ENCODE peak calls at places on chromosomes 13 and 19, in ten cellular contexts. A is choroid plexus epithelial cell, U is IMR-90, M is fibroblast of mammary gland, O is GM12865, C is ovary, L is dorsolateral prefrontal cortex, Y is epithelial cell of esophagus, Z is heart left ventricle, Q is tibial nerve. X is an unnamed sample.

GRCh38 chr19:14138576-14139265 is 2.3 kb upstream of the ASF1B start:
- DNase-seq in M (peak; percentile 40), Z (no peak), Q (no peak), U (peak; percentile 78), C (no peak), Y (no peak), A (peak; percentile 53), O (no peak), L (no peak), X (no peak)

GRCh38 chr13:21079761-21080730 is 18.7 kb upstream of the LATS2 start:
- DNase-seq in U (peak; percentile 93), Y (peak; percentile 89), Q (no peak), L (no peak), A (peak; percentile 89), O (no peak), C (no peak), Z (no peak), M (peak; percentile 88), X (no peak)

GRCh38 chr13:29935309-29935981 is 85.0 kb upstream of the UBL3 start:
- DNase-seq in M (no peak), Q (no peak), O (peak; percentile 94), U (no peak), Y (no peak), Z (no peak), C (no peak), L (no peak), A (no peak), X (no peak)

GRCh38 chr19:50679177-50680125 is 30.2 kb downstream of the C19orf81 start:
- DNase-seq in Q (peak; percentile 46), O (peak; percentile 90), Y (peak; percentile 21), L (peak; percentile 92), U (peak; percentile 66), A (peak; percentile 64), C (peak; percentile 52), M (peak; percentile 73), Z (peak; percentile 78), X (peak; percentile 31)

GRCh38 chr13:30892966-30893365 is 13.1 kb upstream of the MEDAG start:
- DNase-seq in Z (peak; percentile 57), C (peak; percentile 47), A (peak; percentile 85), Y (peak; percentile 23), U (peak; percentile 48), L (no peak), O (peak; percentile 18), Q (no peak), M (peak; percentile 72), X (no peak)

GRCh38 chr19:39230096-39230764 is 14.6 kb downstream of the IFNL3 start:
- DNase-seq in L (no peak), U (no peak), C (no peak), Q (no peak), Y (no peak), M (no peak), A (no peak), O (no peak), Z (no peak), X (no peak)

GRCh38 chr13:85772379-85772778 is 26.8 kb downstream of the SLITRK6 start:
- DNase-seq in U (peak; percentile 7), Y (peak; percentile 60), M (peak; percentile 14), L (no peak), C (no peak), O (no peak), Z (no peak), Q (no peak), A (peak; percentile 25), X (no peak)

GRCh38 chr19:2289714-2290435 is 7.9 kb upstream of the PEAK3 start:
- DNase-seq in Z (peak; percentile 55), U (no peak), O (peak; percentile 87), Y (peak; percentile 43), Q (no peak), M (no peak), L (no peak), A (no peak), C (no peak), X (no peak)

GRCh38 chr13:109616021-109616420 is 170.4 kb downstream of the IRS2 start:
- DNase-seq in A (no peak), Q (no peak), Y (no peak), U (no peak), M (no peak), O (no peak), L (no peak), Z (no peak), C (no peak), X (no peak)

GRCh38 chr13:114111577-114111976 is 20.8 kb downstream of the RASA3 start:
- DNase-seq in Q (peak; percentile 8), Y (no peak), O (no peak), C (no peak), L (no peak), U (peak; percentile 97), A (peak; percentile 79), M (peak; percentile 58), Z (no peak), X (no peak)

GRCh38 chr13:84132491-84132890 is 250.2 kb upstream of the SLITRK1 start:
- DNase-seq in L (no peak), U (no peak), A (no peak), Y (no peak), Q (no peak), C (no peak), Z (no peak), O (no peak), M (no peak), X (no peak)
- TF ChIP-seq CTCF in L (no peak), U (no peak), A (no peak), Y (no peak), Q (no peak), C (no peak), Z (no peak), O (no peak), M (no peak), X (no peak)

DNA sequence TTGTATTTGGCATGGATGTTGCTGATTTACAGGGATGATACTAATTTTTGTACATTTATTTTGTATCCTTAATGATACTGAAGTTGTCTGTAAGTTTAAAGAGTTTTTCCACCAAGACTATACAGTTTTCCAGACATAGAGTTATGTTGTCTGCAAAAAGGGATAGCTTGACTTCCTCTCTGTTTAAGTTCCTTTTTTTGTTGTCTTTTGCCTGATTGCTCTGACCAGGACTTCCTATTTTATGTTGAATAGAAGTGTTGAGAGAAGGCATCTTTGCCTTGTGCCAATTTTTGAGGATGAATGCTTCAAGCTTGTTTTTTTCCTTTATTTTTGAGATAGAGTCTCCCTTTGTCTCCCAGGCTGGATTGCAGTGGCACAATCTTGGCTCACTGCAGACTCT is 36.8 kb upstream of the ZNF681 start:
- DNase-seq in Z (no peak), L (no peak), Q (no peak), U (no peak), O (no peak), A (no peak), M (no peak), C (no peak), Y (no peak), X (no peak)
- H3K4me3 ChIP-seq in Z (no peak overlapping the region), L (no peak overlapping the region), Q (no peak overlapping the region), U (no peak overlapping the region), O (no peak overlapping the region), A (no peak overlapping the region), M (no peak overlapping the region), C (no peak overlapping the region), Y (no peak overlapping the region), X (no peak overlapping the region)

GRCh38 chr19:35155981-35156672 is 1.6 kb downstream of the FXYD5 start:
- DNase-seq in M (no peak), Z (no peak), A (no peak), Y (no peak), L (no peak), C (no peak), O (no peak), U (no peak), Q (no peak), X (no peak)

GRCh38 chr19:35153701-35154534 is 617 bp upstream of the FXYD5 start:
- DNase-seq in Y (peak; percentile 49), A (peak; percentile 36), L (no peak), Z (no peak), U (no peak), Q (no peak), O (peak; percentile 68), C (no peak), M (no peak), X (no peak)

GRCh38 chr19:35155441-35155840 is 906 bp downstream of the FXYD5 start:
- DNase-seq in Y (no peak), M (no peak), C (no peak), Z (no peak), Q (no peak), U (no peak), L (no peak), A (no peak), O (peak; percentile 35), X (no peak)

GRCh38 chr19:35156673-35157014 is 2.1 kb downstream of the FXYD5 start:
- DNase-seq in C (no peak), O (no peak), Z (no peak), U (no peak), Q (no peak), Y (no peak), M (no peak), L (no peak), A (no peak), X (no peak)

DNA sequence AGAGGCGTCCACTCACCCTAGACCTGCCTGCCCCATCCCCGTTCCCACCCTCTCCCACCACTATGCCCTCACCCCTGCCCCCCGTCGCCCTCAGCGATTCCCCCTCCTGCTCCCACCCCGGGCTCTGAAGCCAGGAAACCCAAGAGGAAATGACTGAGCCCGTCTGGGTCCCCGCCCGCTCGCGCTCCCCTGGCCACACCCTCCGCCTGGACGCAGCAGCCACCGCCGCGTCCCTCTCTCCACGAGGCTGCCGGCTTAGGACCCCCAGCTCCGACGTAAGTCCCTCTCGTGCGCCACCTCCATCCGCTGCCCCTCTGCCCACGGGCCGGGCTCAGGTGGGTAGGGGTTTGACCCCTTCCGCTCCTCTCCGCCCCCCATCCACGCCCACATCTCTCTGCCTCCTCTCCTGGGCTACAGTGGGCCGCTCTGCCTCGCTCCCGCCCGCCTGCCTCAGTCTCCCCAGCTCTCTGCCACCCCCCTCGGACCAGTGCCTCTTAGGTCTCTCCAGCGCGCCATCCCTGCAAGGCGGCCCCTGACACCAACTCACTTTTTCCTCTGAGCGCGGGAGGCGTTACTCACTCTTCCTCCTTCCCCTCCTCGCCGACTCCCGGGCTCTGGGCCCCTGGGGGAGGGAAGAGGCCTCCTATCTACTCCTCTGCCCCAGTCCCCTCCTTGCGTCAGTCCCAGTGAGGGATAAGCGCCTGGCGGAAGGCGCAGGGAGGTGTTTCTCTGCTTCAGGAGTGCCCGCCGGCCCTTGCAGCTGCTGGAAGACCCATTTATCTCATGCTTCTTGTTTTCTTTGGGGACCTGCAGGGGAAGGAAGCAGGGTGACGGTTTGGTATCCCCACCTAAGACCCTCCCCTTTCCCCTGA is at the start of gene FXYD5:
- DNase-seq in L (no peak), U (peak; percentile 80), Z (peak; percentile 75), Q (no peak), A (peak; percentile 68), Y (peak; percentile 80), C (peak; percentile 58), O (peak; percentile 58), M (peak; percentile 80), X (no peak)
- TF ChIP-seq CTCF in L (no peak), U (no peak), Z (no peak), Q (no peak), A (no peak), Y (peak; percentile 31), C (no peak), O (no peak), M (no peak), X (no peak)

DNA sequence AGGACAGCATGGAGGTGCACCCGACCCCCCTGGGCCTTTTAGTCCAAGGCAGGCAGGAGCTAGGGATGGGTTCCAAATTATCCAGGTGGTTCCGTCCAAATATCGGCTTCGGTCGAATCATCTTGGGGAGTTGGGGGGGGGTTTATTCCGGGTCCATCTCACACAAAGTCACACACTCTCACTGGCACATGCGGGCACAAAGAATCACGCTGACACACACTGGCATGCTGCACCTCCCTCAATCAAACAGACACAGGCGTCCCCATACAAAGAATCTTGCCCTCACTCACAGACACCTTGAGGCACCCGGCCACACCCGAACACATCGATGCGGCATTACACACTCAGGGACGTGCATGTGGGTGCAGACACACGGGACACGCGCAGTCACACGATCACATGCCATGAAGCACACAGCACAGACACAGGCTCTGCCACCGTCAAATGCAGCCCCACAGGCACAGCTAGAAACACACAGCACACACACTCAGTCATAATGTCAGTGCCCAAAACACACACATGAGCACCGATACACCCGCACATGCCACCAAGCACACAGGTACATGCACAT is 7.8 kb downstream of the NFIX start:
- DNase-seq in A (no peak), C (no peak), Z (no peak), Y (no peak), O (no peak), U (no peak), L (peak; percentile 45), M (no peak), Q (no peak), X (no peak)
- H3K4me3 ChIP-seq in A (no peak overlapping the region), C (peak overlapping the region; percentile 40), Z (peak overlapping the region; percentile 25), Y (no peak overlapping the region), O (no peak overlapping the region), U (no peak overlapping the region), L (peak overlapping the region; percentile 52), M (no peak overlapping the region), Q (peak overlapping the region; percentile 29), X (no peak overlapping the region)

X was measured in HFF-Myc.